ENCODE peak calls at places on chromosomes 6 and 20, in seven cellular contexts. K is A549; N is fibroblast of pulmonary artery; E is mesenchymal stem cell; C is AG04450; O is CD8-positive, alpha-beta memory T cell; A is GM12865. L is an unnamed sample.

GRCh38 chr20:48789185-48789668 is 38.6 kb downstream of the PREX1 start:
- DNase-seq in K (no peak), E (no peak), A (peak; percentile 69), O (no peak), N (no peak), C (no peak), L (no peak)

GRCh38 chr20:38032585-38033329 is 499 bp downstream of the TTI1 start:
- DNase-seq in A (peak; percentile 70), K (peak; percentile 20), C (no peak), O (no peak), E (no peak), N (no peak), L (no peak)

GRCh38 chr6:93523365-93523764 is 104.0 kb upstream of the EPHA7 start:
- DNase-seq in A (no peak), K (no peak), O (no peak), C (no peak), N (no peak), E (no peak), L (no peak)

GRCh38 chr20:34368547-34368946 is 5.5 kb downstream of the ITCH start:
- DNase-seq in K (peak; percentile 32), E (peak; percentile 31), N (no peak), O (no peak), A (no peak), C (no peak), L (no peak)

GRCh38 chr6:83193747-83194582 is 808 bp downstream of the RWDD2A start:
- DNase-seq in C (no peak), K (peak; percentile 18), O (peak; percentile 31), N (no peak), A (peak; percentile 24), E (peak; percentile 59), L (peak; percentile 21)

GRCh38 chr20:16942702-16943101 is 194.5 kb downstream of the OTOR start:
- DNase-seq in C (no peak), O (no peak), A (no peak), K (no peak), E (peak; percentile 57), N (peak; percentile 5), L (no peak)

GRCh38 chr6:165717732-165718465 is 54.9 kb upstream of the PDE10A start:
- DNase-seq in E (peak; percentile 61), A (no peak), C (peak; percentile 7), N (peak; percentile 80), K (peak; percentile 22), O (no peak), L (peak; percentile 46)

GRCh38 chr6:97654674-97655073 is 371.7 kb upstream of the MMS22L start:
- DNase-seq in A (no peak), C (no peak), O (no peak), N (no peak), E (no peak), K (peak; percentile 0), L (no peak)

GRCh38 chr6:84193140-84193708 is 34.2 kb downstream of the CEP162 start:
- DNase-seq in E (peak; percentile 15), N (peak; percentile 49), O (no peak), C (no peak), K (peak; percentile 10), A (no peak), L (peak; percentile 87)

GRCh38 chr20:45444050-45444449 is 25.5 kb upstream of the WFDC2 start:
- DNase-seq in C (no peak), N (no peak), O (peak; percentile 47), K (no peak), A (no peak), E (no peak), L (no peak)

GRCh38 chr6:34142599-34142998 is 3.3 kb downstream of the GRM4 start:
- DNase-seq in C (no peak), A (no peak), O (no peak), N (no peak), K (no peak), E (no peak), L (no peak)

GRCh38 chr20:57040924-57041323 is 225.5 kb downstream of the BMP7 start:
- DNase-seq in C (no peak), N (no peak), O (no peak), A (no peak), E (peak; percentile 97), K (peak; percentile 27), L (peak; percentile 26)

GRCh38 chr6:139257821-139258398 is 33.9 kb downstream of the TXLNB start:
- DNase-seq in N (no peak), K (no peak), C (no peak), O (no peak), A (peak; percentile 43), E (no peak), L (no peak)

GRCh38 chr20:57773059-57773815 is 63.4 kb upstream of the PMEPA1 start:
- DNase-seq in E (no peak), O (no peak), C (no peak), A (no peak), N (no peak), K (no peak), L (no peak)

GRCh38 chr6:135162678-135163439 is 18.2 kb upstream of the MYB start:
- DNase-seq in E (peak; percentile 24), O (no peak), N (peak; percentile 37), C (no peak), A (peak; percentile 87), K (peak; percentile 65), L (peak; percentile 32)

GRCh38 chr6:106875782-106876321 is 98.7 kb downstream of the CD24 start:
- DNase-seq in O (no peak), A (no peak), K (no peak), N (no peak), C (no peak), E (no peak), L (no peak)
- H3K4me3 ChIP-seq in O (no peak overlapping the region), A (no peak overlapping the region), K (no peak overlapping the region), N (no peak overlapping the region), C (no peak overlapping the region), E (no peak overlapping the region), L (no peak overlapping the region)

DNA sequence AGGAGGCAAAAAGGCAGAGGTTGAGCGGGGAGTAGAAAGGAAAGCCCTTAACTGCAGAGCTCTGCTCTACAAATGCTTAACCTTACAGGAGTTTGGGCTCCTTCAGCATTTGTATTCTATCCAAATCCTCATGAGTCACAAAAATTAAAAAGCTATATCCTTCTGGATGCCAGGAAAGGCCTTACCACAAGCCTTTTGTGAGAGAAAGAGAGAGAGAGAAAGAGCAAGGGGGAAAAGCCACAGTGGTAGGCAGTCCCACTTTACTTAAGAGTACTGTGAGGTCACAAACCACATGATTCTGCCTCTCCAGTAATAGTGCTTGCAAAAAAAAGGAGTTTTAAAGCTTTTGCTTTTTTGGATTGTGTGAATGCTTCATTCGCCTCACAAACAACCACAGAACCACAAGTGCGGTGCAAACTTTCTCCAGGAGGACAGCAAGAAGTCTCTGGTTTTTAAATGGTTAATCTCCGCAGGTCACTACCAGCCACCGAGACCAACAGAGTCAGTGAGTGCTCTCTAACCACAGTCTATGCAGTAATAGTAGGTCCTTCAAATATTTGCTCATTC is at the start of gene RUNX2:
- DNase-seq in O (peak; percentile 57), N (peak; percentile 91), A (no peak), C (peak; percentile 49), E (peak; percentile 74), K (no peak), L (peak; percentile 97)
- H3K4me3 ChIP-seq in O (peak within 1 kb of the TSS; percentile 12), N (peak within 1 kb of the TSS; percentile 36), A (no peak within 1 kb of the TSS), C (peak within 1 kb of the TSS; percentile 37), E (no peak within 1 kb of the TSS), K (no peak within 1 kb of the TSS), L (peak within 1 kb of the TSS; percentile 46)

GRCh38 chr6:164291224-164291623 is 876.7 kb downstream of the QKI start:
- DNase-seq in K (no peak), C (no peak), A (no peak), N (no peak), E (no peak), O (no peak), L (no peak)

GRCh38 chr6:164283574-164283973 is 869.1 kb downstream of the QKI start:
- DNase-seq in O (no peak), K (no peak), A (peak; percentile 17), C (no peak), N (no peak), E (no peak), L (no peak)

GRCh38 chr6:164290101-164290500 is 875.6 kb downstream of the QKI start:
- DNase-seq in O (no peak), C (no peak), E (no peak), A (no peak), N (no peak), K (no peak), L (no peak)

DNA sequence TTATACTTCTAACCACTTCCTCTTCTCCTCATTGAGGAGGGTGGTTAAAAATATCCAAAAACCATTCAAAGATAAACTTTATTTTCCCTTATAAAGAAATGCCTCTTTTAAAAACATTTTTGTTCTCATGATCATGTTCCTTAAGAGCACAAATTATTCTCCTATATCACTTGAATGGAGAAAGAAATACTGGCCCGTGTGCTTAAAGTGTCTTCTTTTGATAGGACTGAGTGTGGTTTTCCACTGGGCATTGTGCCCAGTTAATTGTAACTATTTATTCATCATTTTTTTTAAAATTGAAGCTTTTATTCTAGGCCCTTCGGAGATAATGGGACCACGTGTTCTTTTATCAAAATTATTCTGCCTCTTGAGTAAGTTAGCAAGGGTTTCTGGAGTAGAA is 871.5 kb downstream of the QKI start:
- DNase-seq in K (no peak), C (no peak), N (peak; percentile 40), A (no peak), O (no peak), E (no peak), L (peak; percentile 40)
- H3K4me3 ChIP-seq in K (no peak overlapping the region), C (no peak overlapping the region), N (no peak overlapping the region), A (no peak overlapping the region), O (no peak overlapping the region), E (no peak overlapping the region), L (no peak overlapping the region)

GRCh38 chr6:28727559-28728211 is 196.1 kb downstream of the TRIM27 start:
- DNase-seq in C (no peak), N (no peak), A (no peak), K (no peak), O (no peak), E (no peak), L (no peak)
- H3K4me3 ChIP-seq in C (no peak overlapping the region), N (no peak overlapping the region), A (no peak overlapping the region), K (peak overlapping the region; percentile 92), O (no peak overlapping the region), E (no peak overlapping the region), L (no peak overlapping the region)

GRCh38 chr20:53626584-53626983 is 32.9 kb upstream of the ZNF217 start:
- DNase-seq in K (no peak), N (no peak), O (no peak), C (no peak), A (no peak), E (no peak), L (no peak)

GRCh38 chr20:53622247-53623114 is 28.8 kb upstream of the ZNF217 start:
- DNase-seq in E (peak; percentile 15), C (no peak), K (peak; percentile 43), O (no peak), A (peak; percentile 66), N (peak; percentile 36), L (peak; percentile 15)

GRCh38 chr20:53623127-53623453 is 29.5 kb upstream of the ZNF217 start:
- DNase-seq in E (no peak), C (no peak), K (no peak), O (no peak), N (no peak), A (no peak), L (no peak)

GRCh38 chr20:53621482-53622246 is 28.0 kb upstream of the ZNF217 start:
- DNase-seq in A (peak; percentile 61), N (peak; percentile 95), K (peak; percentile 96), O (no peak), C (no peak), E (peak; percentile 66), L (peak; percentile 59)

GRCh38 chr20:53623454-53624206 is 30.0 kb upstream of the ZNF217 start:
- DNase-seq in A (peak; percentile 79), N (peak; percentile 80), C (no peak), E (peak; percentile 84), K (peak; percentile 88), O (no peak), L (peak; percentile 79)
- H3K4me3 ChIP-seq in A (peak overlapping the region; percentile 65), N (peak overlapping the region; percentile 19), C (peak overlapping the region; percentile 34), E (no peak overlapping the region), K (peak overlapping the region; percentile 37), O (peak overlapping the region; percentile 49), L (peak overlapping the region; percentile 19)

GRCh38 chr20:36542019-36542488 is 735 bp downstream of the MYL9 start:
- DNase-seq in E (peak; percentile 77), C (no peak), K (peak; percentile 39), N (peak; percentile 64), A (no peak), O (no peak), L (no peak)
- H3K4me3 ChIP-seq in E (peak overlapping the region; percentile 82), C (peak overlapping the region; percentile 97), K (peak overlapping the region; percentile 40), N (peak overlapping the region; percentile 87), A (no peak overlapping the region), O (no peak overlapping the region), L (peak overlapping the region; percentile 82)

L was measured in astrocyte of the spinal cord.